ENCODE peak calls at places on chromosomes 4 and X, in four cellular contexts. One of them, this sample, is unnamed.
A peak's percentile ranks its signal among the peaks of the same experiment; 100 is the strongest.

GRCh38 chrX:74251006-74251930 is 52.7 kb upstream of the ZCCHC13 start:
- DNase-seq in mucosa of descending colon: peak; percentile 67
- DNase-seq in heart left ventricle: no peak
- DNase-seq in HFF-Myc: peak; percentile 14
- DNase-seq in this sample: no peak

GRCh38 chr4:16205298-16206164 is 20.7 kb downstream of the TAPT1 start:
- DNase-seq in mucosa of descending colon: no peak
- DNase-seq in heart left ventricle: no peak
- DNase-seq in HFF-Myc: no peak
- DNase-seq in this sample: no peak

GRCh38 chr4:81003549-81004240 is 26.8 kb upstream of the BMP3 start:
- DNase-seq in mucosa of descending colon: peak; percentile 32
- DNase-seq in heart left ventricle: no peak
- DNase-seq in HFF-Myc: no peak
- DNase-seq in this sample: no peak

GRCh38 chr4:183140911-183141320 is 41.9 kb downstream of the WWC2 start:
- DNase-seq in mucosa of descending colon: no peak
- DNase-seq in heart left ventricle: no peak
- DNase-seq in HFF-Myc: peak; percentile 52
- DNase-seq in this sample: no peak

GRCh38 chr4:87662871-87663270 is 12.8 kb downstream of the DMP1 start:
- DNase-seq in mucosa of descending colon: no peak
- DNase-seq in heart left ventricle: no peak
- DNase-seq in HFF-Myc: no peak
- DNase-seq in this sample: no peak

GRCh38 chrX:141897690-141898089 is 6.0 kb upstream of the MAGEC1 start:
- DNase-seq in mucosa of descending colon: no peak
- DNase-seq in heart left ventricle: no peak
- DNase-seq in HFF-Myc: no peak
- DNase-seq in this sample: no peak

GRCh38 chr4:4995103-4995761 is 24.0 kb downstream of the CYTL1 start:
- DNase-seq in mucosa of descending colon: peak; percentile 68
- DNase-seq in heart left ventricle: peak; percentile 71
- DNase-seq in HFF-Myc: no peak
- DNase-seq in this sample: peak; percentile 66

GRCh38 chr4:73439445-73439844 is 3.4 kb downstream of the AFP start:
- DNase-seq in mucosa of descending colon: no peak
- DNase-seq in heart left ventricle: no peak
- DNase-seq in HFF-Myc: no peak
- DNase-seq in this sample: no peak

GRCh38 chrX:63349307-63349706 is 1.8 kb downstream of the SPIN4 start:
- DNase-seq in mucosa of descending colon: no peak
- DNase-seq in heart left ventricle: no peak
- DNase-seq in HFF-Myc: no peak
- DNase-seq in this sample: no peak

GRCh38 chrX:114930227-114930626 is 87.2 kb downstream of the IL13RA2 start:
- DNase-seq in mucosa of descending colon: no peak
- DNase-seq in heart left ventricle: no peak
- DNase-seq in HFF-Myc: no peak
- DNase-seq in this sample: no peak

GRCh38 chrX:66019310-66019652 is 20.6 kb downstream of the VSIG4 start:
- DNase-seq in mucosa of descending colon: no peak
- DNase-seq in heart left ventricle: no peak
- DNase-seq in HFF-Myc: no peak
- DNase-seq in this sample: no peak
- H3K4me3 ChIP-seq in mucosa of descending colon: no peak overlapping the region
- H3K4me3 ChIP-seq in heart left ventricle: no peak overlapping the region
- H3K4me3 ChIP-seq in HFF-Myc: no peak overlapping the region
- H3K4me3 ChIP-seq in this sample: no peak overlapping the region

GRCh38 chr4:173505924-173506779 is 23.9 kb downstream of the HAND2 start:
- DNase-seq in mucosa of descending colon: peak; percentile 67
- DNase-seq in heart left ventricle: peak; percentile 76
- DNase-seq in HFF-Myc: no peak
- DNase-seq in this sample: no peak
- TF ChIP-seq CTCF in mucosa of descending colon: peak; percentile 48
- TF ChIP-seq CTCF in heart left ventricle: peak; percentile 82
- TF ChIP-seq CTCF in HFF-Myc: peak; percentile 88
- TF ChIP-seq CTCF in this sample: peak; percentile 60

GRCh38 chr4:123786159-123786915 is 389.7 kb downstream of the SPRY1 start:
- DNase-seq in mucosa of descending colon: no peak
- DNase-seq in heart left ventricle: no peak
- DNase-seq in HFF-Myc: no peak
- DNase-seq in this sample: no peak
- H3K4me3 ChIP-seq in mucosa of descending colon: no peak overlapping the region
- H3K4me3 ChIP-seq in heart left ventricle: no peak overlapping the region
- H3K4me3 ChIP-seq in HFF-Myc: no peak overlapping the region
- H3K4me3 ChIP-seq in this sample: no peak overlapping the region

GRCh38 chrX:138294951-138295350 is 416.6 kb downstream of the FGF13 start:
- DNase-seq in mucosa of descending colon: no peak
- DNase-seq in heart left ventricle: no peak
- DNase-seq in HFF-Myc: no peak
- DNase-seq in this sample: no peak

DNA sequence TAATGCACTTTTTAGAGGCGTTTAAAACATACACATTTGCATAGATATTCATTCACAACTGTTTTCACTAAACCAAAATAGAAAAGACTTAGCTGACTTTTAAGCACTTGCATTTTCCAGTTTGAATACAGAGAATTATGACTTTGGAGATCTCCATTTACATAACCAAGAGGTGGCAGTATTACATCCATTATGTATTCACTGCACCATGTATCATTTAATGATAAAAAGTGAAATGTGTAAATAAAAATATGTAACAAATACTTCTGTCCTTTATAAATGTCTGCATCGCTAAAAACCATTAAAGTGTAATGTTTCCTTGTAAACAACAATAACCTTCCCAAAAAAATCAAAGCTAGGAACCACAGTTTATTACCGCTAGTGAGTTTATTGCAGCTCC is 413.2 kb downstream of the FGF13 start:
- DNase-seq in mucosa of descending colon: no peak
- DNase-seq in heart left ventricle: no peak
- DNase-seq in HFF-Myc: no peak
- DNase-seq in this sample: no peak
- TF ChIP-seq CTCF in mucosa of descending colon: no peak
- TF ChIP-seq CTCF in heart left ventricle: no peak
- TF ChIP-seq CTCF in HFF-Myc: no peak
- TF ChIP-seq CTCF in this sample: no peak

GRCh38 chr4:140049024-140049923 is 104.7 kb downstream of the MAML3 start:
- DNase-seq in mucosa of descending colon: peak; percentile 67
- DNase-seq in heart left ventricle: peak; percentile 54
- DNase-seq in HFF-Myc: no peak
- DNase-seq in this sample: no peak
- H3K4me3 ChIP-seq in mucosa of descending colon: no peak overlapping the region
- H3K4me3 ChIP-seq in heart left ventricle: peak overlapping the region; percentile 38
- H3K4me3 ChIP-seq in HFF-Myc: peak overlapping the region; percentile 31
- H3K4me3 ChIP-seq in this sample: peak overlapping the region; percentile 43

GRCh38 chr4:138063581-138063980 is 178.6 kb downstream of the SLC7A11 start:
- DNase-seq in mucosa of descending colon: no peak
- DNase-seq in heart left ventricle: no peak
- DNase-seq in HFF-Myc: no peak
- DNase-seq in this sample: no peak

DNA sequence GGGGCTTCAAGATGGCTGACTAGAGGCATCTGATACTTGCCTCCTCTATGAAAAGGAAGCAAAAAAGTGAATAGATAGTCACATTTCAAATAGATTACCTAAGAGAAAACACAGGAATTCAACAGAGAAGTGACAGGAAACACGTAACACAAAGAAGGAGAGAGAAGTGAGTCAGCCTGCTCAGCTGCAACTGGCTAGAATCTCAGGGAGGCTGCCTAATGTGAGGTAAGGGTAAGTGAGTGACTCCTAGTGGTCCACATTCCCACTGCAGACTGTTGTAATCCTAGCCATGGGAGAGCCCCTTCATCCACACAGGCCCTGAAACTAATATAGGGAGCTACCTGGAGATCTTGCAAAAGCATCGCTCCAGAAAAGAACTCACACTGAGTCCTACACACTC is 179.2 kb downstream of the SLC7A11 start:
- DNase-seq in mucosa of descending colon: no peak
- DNase-seq in heart left ventricle: no peak
- DNase-seq in HFF-Myc: no peak
- DNase-seq in this sample: no peak
- TF ChIP-seq CTCF in mucosa of descending colon: no peak
- TF ChIP-seq CTCF in heart left ventricle: no peak
- TF ChIP-seq CTCF in HFF-Myc: peak; percentile 16
- TF ChIP-seq CTCF in this sample: no peak

DNA sequence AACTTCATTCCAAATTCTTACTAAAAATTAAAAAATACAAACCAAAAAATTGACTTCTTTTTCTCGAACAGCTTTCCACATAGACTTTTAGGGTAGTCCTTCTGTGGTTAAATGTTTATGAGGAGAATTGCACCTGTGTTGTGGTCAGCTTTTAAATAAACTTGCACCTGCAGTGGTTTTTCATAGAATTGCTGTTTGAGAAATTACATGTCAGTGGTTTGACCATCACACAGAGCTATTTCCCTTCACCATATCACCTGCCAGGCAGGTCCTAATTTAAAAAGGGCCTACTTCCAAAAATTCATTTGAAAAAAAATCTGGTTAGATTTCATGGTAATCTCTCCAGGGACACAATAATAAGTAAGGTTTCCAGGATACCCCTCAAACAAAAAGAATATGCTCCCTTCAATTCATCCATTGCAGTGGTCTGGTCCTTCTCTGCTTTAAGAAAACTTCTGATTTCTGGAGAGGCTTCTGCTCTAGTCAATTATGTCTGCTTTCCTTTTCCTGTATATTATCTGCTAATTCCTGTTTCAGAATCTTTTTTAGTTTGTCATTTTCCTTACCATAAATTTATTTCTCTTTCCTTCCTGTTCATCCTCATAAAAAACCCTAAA is 9.8 kb upstream of the UTP3 start:
- DNase-seq in mucosa of descending colon: no peak
- DNase-seq in heart left ventricle: no peak
- DNase-seq in HFF-Myc: no peak
- DNase-seq in this sample: no peak
- H3K4me3 ChIP-seq in mucosa of descending colon: no peak overlapping the region
- H3K4me3 ChIP-seq in heart left ventricle: no peak overlapping the region
- H3K4me3 ChIP-seq in HFF-Myc: no peak overlapping the region
- H3K4me3 ChIP-seq in this sample: no peak overlapping the region

This sample was measured in lower lobe of right lung.